ENCODE peak calls at places on chromosomes 12 and 14, in seven cellular contexts. L is T-helper 9 cell; R is hippocampal formation; W is activated T-helper 1 cell treated with anti-CD3 and anti-CD28 coated beads, Interleukin-2, amount 50 U/mL, for 16 hours; T is COLO829; Q is A549; C is AML-193. D is an unnamed sample.
A peak's percentile ranks its signal among the peaks of the same experiment; 100 is the strongest.

GRCh38 chr14:22929848-22930364 is 730 bp upstream of the PRMT5 start:
- DNase-seq in T (no peak), L (no peak), Q (peak; percentile 23), R (no peak), W (no peak), C (no peak), D (no peak)

GRCh38 chr14:105859717-105860614 is 333.6 kb downstream of the TMEM121 start:
- DNase-seq in L (no peak), R (no peak), W (no peak), T (no peak), Q (no peak), C (no peak), D (peak; percentile 50)

GRCh38 chr14:105411017-105411941 is 8.3 kb upstream of the MTA1 start:
- DNase-seq in L (peak; percentile 18), R (no peak), C (no peak), W (no peak), T (peak; percentile 52), Q (peak; percentile 72), D (peak; percentile 34)

GRCh38 chr12:110199360-110200123 is 75.4 kb downstream of the IFT81 start:
- DNase-seq in L (no peak), C (no peak), T (peak; percentile 66), W (no peak), Q (peak; percentile 15), R (no peak), D (no peak)

GRCh38 chr12:113222730-113223531 is 1.7 kb downstream of the TPCN1 start:
- DNase-seq in Q (peak; percentile 74), R (peak; percentile 40), W (no peak), C (no peak), T (peak; percentile 70), L (no peak), D (no peak)

GRCh38 chr12:1220127-1221092 is 229.4 kb downstream of the ERC1 start:
- DNase-seq in Q (no peak), C (no peak), L (no peak), R (no peak), W (no peak), T (no peak), D (no peak)

GRCh38 chr12:2393016-2393415 is 340.2 kb downstream of the CACNA1C start:
- DNase-seq in C (no peak), Q (no peak), T (no peak), R (peak; percentile 14), L (no peak), W (no peak), D (no peak)

GRCh38 chr14:89445252-89445973 is 28.4 kb upstream of the FOXN3 start:
- DNase-seq in T (no peak), R (no peak), W (peak; percentile 13), Q (no peak), L (no peak), C (no peak), D (peak; percentile 30)

GRCh38 chr12:66296171-66296683 is 6.1 kb upstream of the HELB start:
- DNase-seq in C (no peak), T (no peak), R (no peak), Q (no peak), L (no peak), W (no peak), D (no peak)

GRCh38 chr14:52563120-52563519 is 10.5 kb downstream of the GPR137C start:
- DNase-seq in W (no peak), L (no peak), T (no peak), C (no peak), Q (no peak), R (no peak), D (no peak)

GRCh38 chr12:14756331-14757143 is 46.7 kb downstream of the WBP11 start:
- DNase-seq in L (no peak), R (no peak), Q (no peak), W (no peak), C (no peak), T (no peak), D (no peak)

GRCh38 chr12:131242741-131243496 is 289.2 kb downstream of the ADGRD1 start:
- DNase-seq in L (no peak), R (no peak), Q (peak; percentile 77), T (peak; percentile 33), C (no peak), W (no peak), D (no peak)

GRCh38 chr12:52271157-52271556 is 3.3 kb upstream of the KRT86 start:
- DNase-seq in W (no peak), C (peak; percentile 33), R (no peak), Q (no peak), L (no peak), T (no peak), D (no peak)

GRCh38 chr12:32516230-32516629 is 116.9 kb downstream of the FGD4 start:
- DNase-seq in R (no peak), Q (no peak), T (no peak), C (peak; percentile 72), L (no peak), W (no peak), D (no peak)

GRCh38 chr14:56555921-56556570 is 23.6 kb upstream of the TMEM260 start:
- DNase-seq in W (no peak), R (no peak), Q (peak; percentile 28), C (peak; percentile 8), T (peak; percentile 65), L (no peak), D (no peak)

GRCh38 chr12:53989227-53990113 is 4.5 kb downstream of the HOXC10 start:
- DNase-seq in C (peak; percentile 77), L (no peak), R (peak; percentile 3), W (no peak), T (peak; percentile 45), Q (peak; percentile 69), D (no peak)

GRCh38 chr12:78636253-78636855 is 228.2 kb upstream of the SYT1 start:
- DNase-seq in W (no peak), L (no peak), T (no peak), Q (no peak), R (no peak), C (peak; percentile 79), D (no peak)

GRCh38 chr14:100747021-100747586 is 20.4 kb downstream of the DLK1 start:
- DNase-seq in W (no peak), R (no peak), L (no peak), C (no peak), T (no peak), Q (peak; percentile 51), D (no peak)

GRCh38 chr12:57239587-57240068 is 10.1 kb downstream of the SHMT2 start:
- DNase-seq in C (no peak), L (no peak), T (no peak), R (no peak), W (no peak), Q (no peak), D (no peak)

GRCh38 chr14:89004195-89004594 is 179.7 kb downstream of the TTC8 start:
- DNase-seq in C (peak; percentile 56), L (no peak), T (no peak), W (no peak), Q (no peak), R (no peak), D (no peak)

D was measured in CD8-positive, alpha-beta T cell.